ENCODE peak calls at places on chromosomes 5 and 9, in seven cellular contexts. One of them, this sample, is unnamed.

GRCh38 chr9:6049798-6050197 is 34.4 kb upstream of the RANBP6 start:
- DNase-seq in Peyer's patch: no peak
- DNase-seq in right lobe of liver: no peak
- DNase-seq in mucosa of descending colon: no peak
- DNase-seq in foreskin fibroblast: no peak
- DNase-seq in left ventricle myocardium inferior: no peak
- DNase-seq in astrocyte: no peak
- DNase-seq in this sample: peak; percentile 12

GRCh38 chr9:32589083-32589713 is 16.2 kb upstream of the NDUFB6 start:
- DNase-seq in Peyer's patch: no peak
- DNase-seq in foreskin fibroblast: peak; percentile 62
- DNase-seq in mucosa of descending colon: no peak
- DNase-seq in astrocyte: peak; percentile 56
- DNase-seq in left ventricle myocardium inferior: no peak
- DNase-seq in right lobe of liver: no peak
- DNase-seq in this sample: peak; percentile 58

GRCh38 chr5:176890455-176891330 is 8.5 kb downstream of the HK3 start:
- DNase-seq in Peyer's patch: peak; percentile 41
- DNase-seq in left ventricle myocardium inferior: no peak
- DNase-seq in right lobe of liver: peak; percentile 33
- DNase-seq in astrocyte: no peak
- DNase-seq in foreskin fibroblast: no peak
- DNase-seq in mucosa of descending colon: peak; percentile 11
- DNase-seq in this sample: no peak

GRCh38 chr5:141641634-141642278 is 5.0 kb downstream of the RELL2 start:
- DNase-seq in astrocyte: peak; percentile 62
- DNase-seq in Peyer's patch: no peak
- DNase-seq in left ventricle myocardium inferior: no peak
- DNase-seq in mucosa of descending colon: no peak
- DNase-seq in foreskin fibroblast: peak; percentile 74
- DNase-seq in right lobe of liver: no peak
- DNase-seq in this sample: peak; percentile 77

GRCh38 chr5:67350600-67351315 is 154.2 kb upstream of the CD180 start:
- DNase-seq in astrocyte: no peak
- DNase-seq in right lobe of liver: no peak
- DNase-seq in Peyer's patch: no peak
- DNase-seq in foreskin fibroblast: peak; percentile 48
- DNase-seq in mucosa of descending colon: no peak
- DNase-seq in left ventricle myocardium inferior: no peak
- DNase-seq in this sample: peak; percentile 50

GRCh38 chr5:145941677-145942130 is 5.3 kb downstream of the SH3RF2 start:
- DNase-seq in left ventricle myocardium inferior: no peak
- DNase-seq in astrocyte: peak; percentile 73
- DNase-seq in Peyer's patch: no peak
- DNase-seq in mucosa of descending colon: no peak
- DNase-seq in right lobe of liver: no peak
- DNase-seq in foreskin fibroblast: peak; percentile 28
- DNase-seq in this sample: peak; percentile 37

GRCh38 chr5:139660916-139661814 is 13.0 kb downstream of the CXXC5 start:
- DNase-seq in left ventricle myocardium inferior: peak; percentile 82
- DNase-seq in astrocyte: peak; percentile 96
- DNase-seq in right lobe of liver: no peak
- DNase-seq in Peyer's patch: no peak
- DNase-seq in mucosa of descending colon: peak; percentile 70
- DNase-seq in foreskin fibroblast: peak; percentile 99
- DNase-seq in this sample: peak; percentile 95

GRCh38 chr9:4739587-4740372 is 1.2 kb downstream of the AK3 start:
- DNase-seq in Peyer's patch: peak; percentile 57
- DNase-seq in foreskin fibroblast: peak; percentile 70
- DNase-seq in left ventricle myocardium inferior: no peak
- DNase-seq in astrocyte: no peak
- DNase-seq in right lobe of liver: peak; percentile 64
- DNase-seq in mucosa of descending colon: peak; percentile 73
- DNase-seq in this sample: no peak

GRCh38 chr9:109467936-109468335 is 30.2 kb downstream of the PTPN3 start:
- DNase-seq in foreskin fibroblast: peak; percentile 39
- DNase-seq in left ventricle myocardium inferior: no peak
- DNase-seq in right lobe of liver: no peak
- DNase-seq in astrocyte: no peak
- DNase-seq in mucosa of descending colon: no peak
- DNase-seq in Peyer's patch: no peak
- DNase-seq in this sample: no peak

GRCh38 chr5:172906436-172906835 is 52.8 kb upstream of the RPL26L1 start:
- DNase-seq in Peyer's patch: no peak
- DNase-seq in astrocyte: peak; percentile 90
- DNase-seq in left ventricle myocardium inferior: no peak
- DNase-seq in mucosa of descending colon: no peak
- DNase-seq in foreskin fibroblast: peak; percentile 54
- DNase-seq in right lobe of liver: no peak
- DNase-seq in this sample: peak; percentile 48

GRCh38 chr5:66769839-66770617 is 173.8 kb downstream of the MAST4 start:
- DNase-seq in mucosa of descending colon: no peak
- DNase-seq in right lobe of liver: no peak
- DNase-seq in astrocyte: peak; percentile 8
- DNase-seq in left ventricle myocardium inferior: peak; percentile 18
- DNase-seq in foreskin fibroblast: peak; percentile 12
- DNase-seq in Peyer's patch: no peak
- DNase-seq in this sample: no peak

GRCh38 chr9:99261923-99262322 is 39.8 kb downstream of the SEC61B start:
- DNase-seq in Peyer's patch: no peak
- DNase-seq in right lobe of liver: no peak
- DNase-seq in mucosa of descending colon: no peak
- DNase-seq in foreskin fibroblast: no peak
- DNase-seq in astrocyte: no peak
- DNase-seq in left ventricle myocardium inferior: no peak
- DNase-seq in this sample: no peak

GRCh38 chr5:170109059-170110031 is 3.6 kb downstream of the FOXI1 start:
- DNase-seq in mucosa of descending colon: no peak
- DNase-seq in left ventricle myocardium inferior: no peak
- DNase-seq in right lobe of liver: no peak
- DNase-seq in Peyer's patch: no peak
- DNase-seq in foreskin fibroblast: no peak
- DNase-seq in astrocyte: no peak
- DNase-seq in this sample: no peak

GRCh38 chr9:6965566-6965965 is 207.8 kb downstream of the KDM4C start:
- DNase-seq in foreskin fibroblast: no peak
- DNase-seq in left ventricle myocardium inferior: no peak
- DNase-seq in mucosa of descending colon: no peak
- DNase-seq in Peyer's patch: no peak
- DNase-seq in astrocyte: no peak
- DNase-seq in right lobe of liver: no peak
- DNase-seq in this sample: no peak

GRCh38 chr5:95924720-95925119 is 36.9 kb downstream of the ELL2 start:
- DNase-seq in left ventricle myocardium inferior: no peak
- DNase-seq in astrocyte: no peak
- DNase-seq in right lobe of liver: peak; percentile 61
- DNase-seq in mucosa of descending colon: no peak
- DNase-seq in foreskin fibroblast: peak; percentile 68
- DNase-seq in Peyer's patch: no peak
- DNase-seq in this sample: peak; percentile 33

GRCh38 chr9:32581512-32582143 is 8.7 kb upstream of the NDUFB6 start:
- DNase-seq in astrocyte: peak; percentile 54
- DNase-seq in right lobe of liver: no peak
- DNase-seq in Peyer's patch: no peak
- DNase-seq in mucosa of descending colon: no peak
- DNase-seq in left ventricle myocardium inferior: no peak
- DNase-seq in foreskin fibroblast: peak; percentile 78
- DNase-seq in this sample: peak; percentile 68

GRCh38 chr9:18422296-18423036 is 51.5 kb upstream of the ADAMTSL1 start:
- DNase-seq in astrocyte: peak; percentile 29
- DNase-seq in foreskin fibroblast: no peak
- DNase-seq in right lobe of liver: no peak
- DNase-seq in mucosa of descending colon: no peak
- DNase-seq in Peyer's patch: no peak
- DNase-seq in left ventricle myocardium inferior: no peak
- DNase-seq in this sample: no peak

GRCh38 chr5:136006767-136007251 is 22.0 kb upstream of the TGFBI start:
- DNase-seq in mucosa of descending colon: no peak
- DNase-seq in astrocyte: peak; percentile 98
- DNase-seq in foreskin fibroblast: peak; percentile 95
- DNase-seq in Peyer's patch: no peak
- DNase-seq in right lobe of liver: no peak
- DNase-seq in left ventricle myocardium inferior: no peak
- DNase-seq in this sample: peak; percentile 94

GRCh38 chr9:111481885-111482636 is 2.1 kb downstream of the ECPAS start:
- DNase-seq in astrocyte: no peak
- DNase-seq in foreskin fibroblast: peak; percentile 74
- DNase-seq in mucosa of descending colon: no peak
- DNase-seq in left ventricle myocardium inferior: no peak
- DNase-seq in right lobe of liver: no peak
- DNase-seq in Peyer's patch: no peak
- DNase-seq in this sample: peak; percentile 32

GRCh38 chr9:95483431-95483830 is 33.3 kb downstream of the PTCH1 start:
- DNase-seq in astrocyte: no peak
- DNase-seq in foreskin fibroblast: no peak
- DNase-seq in Peyer's patch: no peak
- DNase-seq in left ventricle myocardium inferior: no peak
- DNase-seq in right lobe of liver: no peak
- DNase-seq in mucosa of descending colon: no peak
- DNase-seq in this sample: no peak

GRCh38 chr5:14505310-14506140 is 76.1 kb upstream of the OTULINL start:
- DNase-seq in right lobe of liver: no peak
- DNase-seq in mucosa of descending colon: no peak
- DNase-seq in astrocyte: no peak
- DNase-seq in foreskin fibroblast: no peak
- DNase-seq in Peyer's patch: no peak
- DNase-seq in left ventricle myocardium inferior: no peak
- DNase-seq in this sample: no peak

GRCh38 chr5:54220230-54221040 is 89.9 kb downstream of the ARL15 start:
- DNase-seq in foreskin fibroblast: no peak
- DNase-seq in right lobe of liver: no peak
- DNase-seq in left ventricle myocardium inferior: no peak
- DNase-seq in Peyer's patch: no peak
- DNase-seq in mucosa of descending colon: no peak
- DNase-seq in astrocyte: no peak
- DNase-seq in this sample: no peak
- H3K4me3 ChIP-seq in foreskin fibroblast: no peak overlapping the region
- H3K4me3 ChIP-seq in right lobe of liver: peak overlapping the region; percentile 14
- H3K4me3 ChIP-seq in left ventricle myocardium inferior: no peak overlapping the region
- H3K4me3 ChIP-seq in Peyer's patch: no peak overlapping the region
- H3K4me3 ChIP-seq in mucosa of descending colon: no peak overlapping the region
- H3K4me3 ChIP-seq in astrocyte: no peak overlapping the region
- H3K4me3 ChIP-seq in this sample: no peak overlapping the region

GRCh38 chr9:121372563-121373400 is 2.7 kb upstream of the STOM start:
- DNase-seq in left ventricle myocardium inferior: no peak
- DNase-seq in right lobe of liver: no peak
- DNase-seq in foreskin fibroblast: peak; percentile 76
- DNase-seq in astrocyte: no peak
- DNase-seq in Peyer's patch: no peak
- DNase-seq in mucosa of descending colon: no peak
- DNase-seq in this sample: no peak

GRCh38 chr9:121373401-121373769 is 3.3 kb upstream of the STOM start:
- DNase-seq in Peyer's patch: no peak
- DNase-seq in astrocyte: no peak
- DNase-seq in mucosa of descending colon: no peak
- DNase-seq in left ventricle myocardium inferior: no peak
- DNase-seq in foreskin fibroblast: peak; percentile 51
- DNase-seq in right lobe of liver: no peak
- DNase-seq in this sample: no peak

GRCh38 chr9:121372239-121372562 is 2.2 kb upstream of the STOM start:
- DNase-seq in left ventricle myocardium inferior: no peak
- DNase-seq in Peyer's patch: no peak
- DNase-seq in mucosa of descending colon: no peak
- DNase-seq in astrocyte: no peak
- DNase-seq in foreskin fibroblast: no peak
- DNase-seq in right lobe of liver: no peak
- DNase-seq in this sample: no peak

GRCh38 chr9:121380941-121381340 is 10.9 kb upstream of the STOM start:
- DNase-seq in mucosa of descending colon: no peak
- DNase-seq in left ventricle myocardium inferior: no peak
- DNase-seq in astrocyte: no peak
- DNase-seq in foreskin fibroblast: no peak
- DNase-seq in right lobe of liver: no peak
- DNase-seq in Peyer's patch: no peak
- DNase-seq in this sample: no peak

GRCh38 chr9:121376214-121376830 is 6.3 kb upstream of the STOM start:
- DNase-seq in Peyer's patch: no peak
- DNase-seq in mucosa of descending colon: no peak
- DNase-seq in right lobe of liver: no peak
- DNase-seq in astrocyte: no peak
- DNase-seq in foreskin fibroblast: peak; percentile 35
- DNase-seq in left ventricle myocardium inferior: no peak
- DNase-seq in this sample: no peak
- TF ChIP-seq CTCF in Peyer's patch: peak; percentile 43
- TF ChIP-seq CTCF in mucosa of descending colon: no peak
- TF ChIP-seq CTCF in right lobe of liver: peak; percentile 58
- TF ChIP-seq CTCF in astrocyte: peak; percentile 20
- TF ChIP-seq CTCF in foreskin fibroblast: peak; percentile 28
- TF ChIP-seq CTCF in left ventricle myocardium inferior: peak; percentile 66
- TF ChIP-seq CTCF in this sample: peak; percentile 61

GRCh38 chr5:6632931-6633468 is at the start of the genes NSUN2 and SRD5A1:
- DNase-seq in astrocyte: peak; percentile 78
- DNase-seq in left ventricle myocardium inferior: peak; percentile 90
- DNase-seq in foreskin fibroblast: peak; percentile 97
- DNase-seq in mucosa of descending colon: peak; percentile 94
- DNase-seq in Peyer's patch: peak; percentile 96
- DNase-seq in right lobe of liver: peak; percentile 95
- DNase-seq in this sample: peak; percentile 89

GRCh38 chr5:6632324-6632930 is 417 bp downstream of the NSUN2 start:
- DNase-seq in left ventricle myocardium inferior: no peak
- DNase-seq in right lobe of liver: no peak
- DNase-seq in foreskin fibroblast: peak; percentile 42
- DNase-seq in mucosa of descending colon: no peak
- DNase-seq in astrocyte: no peak
- DNase-seq in Peyer's patch: no peak
- DNase-seq in this sample: peak; percentile 31

GRCh38 chr5:6633469-6634326 is 458 bp downstream of the SRD5A1 start:
- DNase-seq in foreskin fibroblast: peak; percentile 71
- DNase-seq in mucosa of descending colon: no peak
- DNase-seq in right lobe of liver: no peak
- DNase-seq in astrocyte: peak; percentile 20
- DNase-seq in Peyer's patch: peak; percentile 57
- DNase-seq in left ventricle myocardium inferior: no peak
- DNase-seq in this sample: no peak

GRCh38 chr5:6634327-6634713 is 1.1 kb downstream of the SRD5A1 start:
- DNase-seq in Peyer's patch: no peak
- DNase-seq in astrocyte: no peak
- DNase-seq in foreskin fibroblast: peak; percentile 30
- DNase-seq in right lobe of liver: no peak
- DNase-seq in mucosa of descending colon: no peak
- DNase-seq in left ventricle myocardium inferior: no peak
- DNase-seq in this sample: peak; percentile 12

DNA sequence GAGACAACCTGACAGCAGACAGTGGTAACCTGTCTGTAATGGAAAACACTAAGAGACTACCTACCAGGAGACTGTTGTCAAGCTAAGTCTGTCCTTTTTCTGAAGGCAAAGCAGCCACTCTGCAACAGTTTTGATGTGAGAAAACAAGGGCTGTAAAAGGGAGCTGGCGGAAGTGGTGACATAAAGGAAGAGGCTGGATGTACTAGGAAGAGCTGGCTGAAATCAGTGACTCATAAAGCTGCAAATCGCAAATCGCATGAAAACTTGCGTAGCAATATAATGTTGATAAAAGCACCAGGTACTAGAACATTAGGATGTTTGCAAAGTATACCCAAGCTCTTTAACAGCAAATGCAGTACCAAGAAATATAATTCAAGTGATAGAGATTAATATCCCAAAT is 1.4 kb downstream of the NSUN2 start:
- DNase-seq in foreskin fibroblast: peak; percentile 11
- DNase-seq in astrocyte: no peak
- DNase-seq in right lobe of liver: no peak
- DNase-seq in mucosa of descending colon: no peak
- DNase-seq in Peyer's patch: no peak
- DNase-seq in left ventricle myocardium inferior: no peak
- DNase-seq in this sample: no peak
- H3K4me3 ChIP-seq in foreskin fibroblast: peak overlapping the region; percentile 97
- H3K4me3 ChIP-seq in astrocyte: peak overlapping the region; percentile 86
- H3K4me3 ChIP-seq in right lobe of liver: no peak overlapping the region
- H3K4me3 ChIP-seq in mucosa of descending colon: no peak overlapping the region
- H3K4me3 ChIP-seq in Peyer's patch: no peak overlapping the region
- H3K4me3 ChIP-seq in left ventricle myocardium inferior: peak overlapping the region; percentile 89
- H3K4me3 ChIP-seq in this sample: peak overlapping the region; percentile 93

GRCh38 chr9:129102791-129103594 is 7.6 kb downstream of the CRAT start:
- DNase-seq in foreskin fibroblast: peak; percentile 72
- DNase-seq in right lobe of liver: no peak
- DNase-seq in Peyer's patch: peak; percentile 65
- DNase-seq in astrocyte: no peak
- DNase-seq in mucosa of descending colon: peak; percentile 62
- DNase-seq in left ventricle myocardium inferior: peak; percentile 34
- DNase-seq in this sample: peak; percentile 55
- TF ChIP-seq CTCF in foreskin fibroblast: peak; percentile 68
- TF ChIP-seq CTCF in right lobe of liver: peak; percentile 45
- TF ChIP-seq CTCF in Peyer's patch: peak; percentile 50
- TF ChIP-seq CTCF in astrocyte: peak; percentile 41
- TF ChIP-seq CTCF in mucosa of descending colon: no peak
- TF ChIP-seq CTCF in left ventricle myocardium inferior: peak; percentile 59
- TF ChIP-seq CTCF in this sample: peak; percentile 65

This sample was measured in AG10803.